ENCODE peak calls at places on chromosomes 16 and 17, in five cellular contexts. I, V, R, C and E are unnamed samples.

GRCh38 chr17:42674755-42675347 is 1.9 kb downstream of the PLEKHH3 start:
- DNase-seq in I (no peak), C (no peak), R (no peak), V (peak; percentile 3), E (no peak)

GRCh38 chr17:34098712-34099111 is 156.4 kb upstream of the CCL2 start:
- DNase-seq in C (no peak), I (no peak), V (no peak), R (no peak), E (no peak)

GRCh38 chr17:68592667-68593330 is 8.4 kb downstream of the FAM20A start:
- DNase-seq in C (no peak), I (no peak), R (no peak), V (no peak), E (no peak)

GRCh38 chr16:30186782-30187555 is 3.6 kb downstream of the CORO1A start:
- DNase-seq in I (peak; percentile 92), C (peak; percentile 73), V (peak; percentile 30), R (peak; percentile 84), E (no peak)

GRCh38 chr16:17350212-17350611 is 120.5 kb downstream of the XYLT1 start:
- DNase-seq in V (no peak), R (no peak), C (no peak), I (no peak), E (no peak)

GRCh38 chr17:37828313-37829124 is 83.7 kb upstream of the HNF1B start:
- DNase-seq in R (no peak), V (no peak), I (no peak), C (no peak), E (peak; percentile 8)

GRCh38 chr17:6995500-6996255 is at the start of gene ALOX12:
- DNase-seq in C (no peak), V (no peak), R (no peak), I (no peak), E (no peak)

GRCh38 chr17:72097144-72097543 is 23.7 kb upstream of the SOX9 start:
- DNase-seq in V (no peak), R (no peak), C (no peak), I (no peak), E (no peak)

GRCh38 chr17:46157443-46158107 is 35.7 kb downstream of the KANSL1 start:
- DNase-seq in I (no peak), V (no peak), C (no peak), R (no peak), E (peak; percentile 31)

GRCh38 chr17:64006361-64007088 is 8.4 kb downstream of the PRR29 start:
- DNase-seq in C (no peak), I (no peak), R (no peak), V (no peak), E (no peak)